ENCODE peak calls at places on chromosomes 13 and 19, in nine cellular contexts. One of them, this sample, is unnamed.

GRCh38 chr19:53037101-53038097 is 7.1 kb upstream of the ERVV-2 start:
- DNase-seq in HCT116: no peak
- DNase-seq in HepG2: no peak
- DNase-seq in HL-60: no peak
- DNase-seq in GM23338: peak
- DNase-seq in K562: peak
- DNase-seq in A549: no peak
- DNase-seq in GM12878: no peak
- DNase-seq in SK-N-SH: peak
- DNase-seq in this sample: no peak

GRCh38 chr19:24033962-24034342 is 53.0 kb upstream of the ZNF254 start:
- DNase-seq in A549: peak
- DNase-seq in HL-60: peak
- DNase-seq in HCT116: no peak
- DNase-seq in K562: peak
- DNase-seq in GM12878: no peak
- DNase-seq in HepG2: peak
- DNase-seq in GM23338: peak
- DNase-seq in SK-N-SH: peak
- DNase-seq in this sample: no peak

GRCh38 chr13:41742917-41743552 is 217.9 kb downstream of the VWA8 start:
- DNase-seq in HCT116: no peak
- DNase-seq in GM23338: no peak
- DNase-seq in GM12878: no peak
- DNase-seq in SK-N-SH: no peak
- DNase-seq in K562: no peak
- DNase-seq in A549: no peak
- DNase-seq in HL-60: no peak
- DNase-seq in HepG2: no peak
- DNase-seq in this sample: no peak

GRCh38 chr19:2188708-2189385 is 25.1 kb downstream of the DOT1L start:
- DNase-seq in HL-60: no peak
- DNase-seq in GM12878: no peak
- DNase-seq in SK-N-SH: no peak
- DNase-seq in GM23338: no peak
- DNase-seq in HepG2: no peak
- DNase-seq in A549: no peak
- DNase-seq in HCT116: no peak
- DNase-seq in K562: no peak
- DNase-seq in this sample: no peak

GRCh38 chr13:66974889-66975288 is 255.2 kb downstream of the PCDH9 start:
- DNase-seq in SK-N-SH: no peak
- DNase-seq in HCT116: no peak
- DNase-seq in K562: no peak
- DNase-seq in GM12878: no peak
- DNase-seq in HepG2: no peak
- DNase-seq in HL-60: no peak
- DNase-seq in GM23338: no peak
- DNase-seq in A549: no peak
- DNase-seq in this sample: no peak

GRCh38 chr19:18479964-18480723 is 41.7 kb downstream of the ELL start:
- DNase-seq in SK-N-SH: no peak
- DNase-seq in HepG2: no peak
- DNase-seq in GM12878: no peak
- DNase-seq in HCT116: no peak
- DNase-seq in A549: no peak
- DNase-seq in K562: peak
- DNase-seq in HL-60: no peak
- DNase-seq in GM23338: no peak
- DNase-seq in this sample: no peak

GRCh38 chr13:28337196-28338045 is 157.5 kb downstream of the FLT1 start:
- DNase-seq in A549: no peak
- DNase-seq in HCT116: no peak
- DNase-seq in GM23338: no peak
- DNase-seq in GM12878: no peak
- DNase-seq in K562: no peak
- DNase-seq in SK-N-SH: no peak
- DNase-seq in HL-60: no peak
- DNase-seq in HepG2: no peak
- DNase-seq in this sample: no peak

GRCh38 chr19:47040869-47041268 is 7.6 kb downstream of the TMEM160 start:
- DNase-seq in SK-N-SH: no peak
- DNase-seq in K562: no peak
- DNase-seq in HepG2: no peak
- DNase-seq in A549: no peak
- DNase-seq in HL-60: no peak
- DNase-seq in GM23338: no peak
- DNase-seq in HCT116: no peak
- DNase-seq in GM12878: no peak
- DNase-seq in this sample: no peak

GRCh38 chr19:18294467-18294864 is 13.0 kb upstream of the JUND start:
- DNase-seq in HCT116: no peak
- DNase-seq in SK-N-SH: peak
- DNase-seq in A549: no peak
- DNase-seq in GM12878: no peak
- DNase-seq in K562: no peak
- DNase-seq in GM23338: peak
- DNase-seq in HL-60: no peak
- DNase-seq in HepG2: no peak
- DNase-seq in this sample: no peak

GRCh38 chr13:26946675-26947342 is 186.2 kb upstream of the GPR12 start:
- DNase-seq in GM23338: peak
- DNase-seq in HCT116: peak
- DNase-seq in A549: peak
- DNase-seq in SK-N-SH: peak
- DNase-seq in K562: peak
- DNase-seq in GM12878: peak
- DNase-seq in HL-60: peak
- DNase-seq in HepG2: peak
- DNase-seq in this sample: peak

GRCh38 chr13:45623516-45624090 is 8.1 kb upstream of the ERICH6B start:
- DNase-seq in HL-60: no peak
- DNase-seq in HepG2: peak
- DNase-seq in HCT116: peak
- DNase-seq in GM23338: peak
- DNase-seq in K562: peak
- DNase-seq in SK-N-SH: peak
- DNase-seq in A549: peak
- DNase-seq in GM12878: peak
- DNase-seq in this sample: no peak

GRCh38 chr13:114284680-114285079 is 3.3 kb downstream of the UPF3A start:
- DNase-seq in GM12878: no peak
- DNase-seq in K562: no peak
- DNase-seq in HL-60: no peak
- DNase-seq in HCT116: no peak
- DNase-seq in A549: no peak
- DNase-seq in HepG2: no peak
- DNase-seq in GM23338: no peak
- DNase-seq in SK-N-SH: no peak
- DNase-seq in this sample: no peak

GRCh38 chr19:6279620-6279930 is 200 bp downstream of the MLLT1 start:
- DNase-seq in HCT116: no peak
- DNase-seq in SK-N-SH: no peak
- DNase-seq in GM12878: no peak
- DNase-seq in HL-60: no peak
- DNase-seq in GM23338: no peak
- DNase-seq in K562: no peak
- DNase-seq in HepG2: no peak
- DNase-seq in A549: no peak
- DNase-seq in this sample: no peak

GRCh38 chr13:62432906-62433305 is 1017.3 kb upstream of the PCDH20 start:
- DNase-seq in K562: no peak
- DNase-seq in HepG2: no peak
- DNase-seq in A549: no peak
- DNase-seq in GM12878: no peak
- DNase-seq in GM23338: peak
- DNase-seq in HCT116: no peak
- DNase-seq in SK-N-SH: no peak
- DNase-seq in HL-60: no peak
- DNase-seq in this sample: no peak

GRCh38 chr19:20558011-20558410 is 7.6 kb downstream of the ZNF737 start:
- DNase-seq in HCT116: no peak
- DNase-seq in GM12878: no peak
- DNase-seq in GM23338: peak
- DNase-seq in SK-N-SH: no peak
- DNase-seq in A549: no peak
- DNase-seq in K562: peak
- DNase-seq in HepG2: no peak
- DNase-seq in HL-60: no peak
- DNase-seq in this sample: no peak

GRCh38 chr13:71621152-71622124 is 245.6 kb downstream of the DACH1 start:
- DNase-seq in HCT116: no peak
- DNase-seq in HepG2: no peak
- DNase-seq in GM12878: no peak
- DNase-seq in A549: no peak
- DNase-seq in HL-60: no peak
- DNase-seq in GM23338: peak
- DNase-seq in SK-N-SH: peak
- DNase-seq in K562: no peak
- DNase-seq in this sample: no peak

GRCh38 chr19:12698138-12698537 is 1.7 kb upstream of the FBXW9 start:
- DNase-seq in HepG2: no peak
- DNase-seq in A549: no peak
- DNase-seq in HL-60: peak
- DNase-seq in SK-N-SH: no peak
- DNase-seq in GM23338: no peak
- DNase-seq in K562: no peak
- DNase-seq in GM12878: no peak
- DNase-seq in HCT116: no peak
- DNase-seq in this sample: no peak

GRCh38 chr13:67408823-67409222 is 178.7 kb upstream of the PCDH9 start:
- DNase-seq in SK-N-SH: no peak
- DNase-seq in K562: no peak
- DNase-seq in GM23338: peak
- DNase-seq in HepG2: peak
- DNase-seq in A549: no peak
- DNase-seq in HCT116: no peak
- DNase-seq in GM12878: no peak
- DNase-seq in HL-60: no peak
- DNase-seq in this sample: no peak

GRCh38 chr19:29528350-29528945 is 2.7 kb downstream of the VSTM2B start:
- DNase-seq in SK-N-SH: peak
- DNase-seq in HepG2: peak
- DNase-seq in GM23338: peak
- DNase-seq in HCT116: peak
- DNase-seq in GM12878: peak
- DNase-seq in HL-60: peak
- DNase-seq in A549: peak
- DNase-seq in K562: peak
- DNase-seq in this sample: no peak

DNA sequence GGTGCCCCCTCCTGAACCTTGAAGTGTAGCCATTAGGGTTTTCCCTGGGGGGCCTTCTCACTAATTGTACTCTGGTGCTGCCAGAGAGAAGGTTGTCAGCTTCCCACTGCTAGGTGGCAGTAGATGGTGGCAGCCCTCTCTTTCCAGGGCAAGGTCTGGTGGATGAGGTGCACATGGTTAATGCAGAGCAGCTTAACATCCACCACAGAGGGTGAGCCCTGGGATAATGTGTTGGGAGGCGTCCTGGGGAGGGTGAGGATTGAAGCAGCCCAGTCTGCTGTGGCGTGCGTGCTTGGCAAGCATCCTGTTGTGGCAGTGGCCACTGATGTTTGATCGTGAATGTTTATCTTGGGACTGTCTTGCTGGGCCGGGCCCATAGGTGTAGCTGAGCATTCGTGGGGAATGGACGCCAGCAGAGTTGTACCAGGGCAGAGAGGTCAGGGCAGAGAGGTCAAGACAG is 5.8 kb downstream of the EGLN2 start:
- DNase-seq in GM12878: no peak
- DNase-seq in GM23338: no peak
- DNase-seq in SK-N-SH: no peak
- DNase-seq in HL-60: no peak
- DNase-seq in HCT116: no peak
- DNase-seq in A549: no peak
- DNase-seq in K562: no peak
- DNase-seq in HepG2: no peak
- DNase-seq in this sample: no peak
- H3K4me3 ChIP-seq in GM12878: no peak
- H3K4me3 ChIP-seq in GM23338: peak
- H3K4me3 ChIP-seq in SK-N-SH: no peak
- H3K4me3 ChIP-seq in HL-60: no peak
- H3K4me3 ChIP-seq in HCT116: no peak
- H3K4me3 ChIP-seq in A549: no peak
- H3K4me3 ChIP-seq in K562: no peak
- H3K4me3 ChIP-seq in HepG2: no peak
- H3K4me3 ChIP-seq in this sample: no peak

GRCh38 chr13:44429311-44429710 is 55.7 kb downstream of the SERP2 start:
- DNase-seq in GM23338: no peak
- DNase-seq in A549: no peak
- DNase-seq in SK-N-SH: no peak
- DNase-seq in GM12878: no peak
- DNase-seq in HL-60: no peak
- DNase-seq in HepG2: peak
- DNase-seq in K562: no peak
- DNase-seq in HCT116: no peak
- DNase-seq in this sample: no peak
- TF ChIP-seq REST in GM23338: no peak
- TF ChIP-seq REST in A549: no peak
- TF ChIP-seq REST in SK-N-SH: no peak
- TF ChIP-seq REST in GM12878: no peak
- TF ChIP-seq REST in HL-60: no peak
- TF ChIP-seq REST in HepG2: no peak
- TF ChIP-seq REST in K562: no peak
- TF ChIP-seq REST in HCT116: no peak
- TF ChIP-seq REST in this sample: no peak

GRCh38 chr13:31901985-31902384 is 129.6 kb upstream of the FRY start:
- DNase-seq in HCT116: no peak
- DNase-seq in A549: no peak
- DNase-seq in HepG2: no peak
- DNase-seq in GM12878: no peak
- DNase-seq in GM23338: no peak
- DNase-seq in HL-60: no peak
- DNase-seq in SK-N-SH: no peak
- DNase-seq in K562: no peak
- DNase-seq in this sample: no peak
- H3K4me3 ChIP-seq in HCT116: no peak
- H3K4me3 ChIP-seq in A549: no peak
- H3K4me3 ChIP-seq in HepG2: no peak
- H3K4me3 ChIP-seq in GM12878: no peak
- H3K4me3 ChIP-seq in GM23338: no peak
- H3K4me3 ChIP-seq in HL-60: no peak
- H3K4me3 ChIP-seq in SK-N-SH: no peak
- H3K4me3 ChIP-seq in K562: no peak
- H3K4me3 ChIP-seq in this sample: no peak

DNA sequence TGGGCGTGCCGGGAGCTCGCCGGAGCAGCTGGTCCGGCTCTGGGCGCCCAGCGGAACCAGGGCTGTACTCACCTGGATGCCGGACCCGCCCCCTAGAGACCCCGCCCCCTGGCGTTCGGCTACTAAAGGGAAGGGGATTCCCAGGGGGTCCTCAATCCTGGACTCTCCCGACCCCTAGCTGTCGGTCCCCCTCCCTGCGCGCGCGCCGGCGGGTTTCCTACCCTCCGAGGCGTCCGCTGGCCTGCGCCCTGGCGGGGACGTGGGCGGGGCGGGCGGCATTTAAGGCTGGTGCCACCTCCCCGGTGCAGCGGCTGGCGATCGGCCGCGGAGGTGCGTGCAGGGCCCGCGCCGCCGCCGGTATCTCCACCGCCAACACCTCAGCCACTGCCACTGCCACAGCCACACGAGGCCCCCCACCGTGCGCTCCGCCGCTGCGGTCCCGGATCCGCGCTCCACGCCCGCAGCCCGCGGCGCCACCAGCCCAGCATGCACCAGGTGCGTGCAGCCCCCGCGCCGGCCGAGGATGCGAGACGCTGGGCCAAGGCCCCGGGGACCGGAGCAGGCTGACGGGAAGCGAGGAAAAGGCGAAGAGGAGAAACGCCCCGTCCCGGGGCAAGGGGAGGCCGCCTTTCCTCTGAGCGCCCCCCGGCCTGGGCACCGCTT is at the start of gene ATP12A:
- DNase-seq in HL-60: no peak
- DNase-seq in A549: no peak
- DNase-seq in HepG2: no peak
- DNase-seq in HCT116: no peak
- DNase-seq in K562: no peak
- DNase-seq in GM12878: no peak
- DNase-seq in GM23338: peak
- DNase-seq in SK-N-SH: peak
- DNase-seq in this sample: no peak
- TF ChIP-seq REST in HL-60: no peak
- TF ChIP-seq REST in A549: no peak
- TF ChIP-seq REST in HepG2: no peak
- TF ChIP-seq REST in HCT116: no peak
- TF ChIP-seq REST in K562: no peak
- TF ChIP-seq REST in GM12878: no peak
- TF ChIP-seq REST in GM23338: no peak
- TF ChIP-seq REST in SK-N-SH: no peak
- TF ChIP-seq REST in this sample: no peak

This sample was measured in Panc1.